ENCODE peak calls at places on chromosomes 2 and 18, in ten cellular contexts. A is cardiac muscle cell; L is body of pancreas; E is fibroblast of lung; H is CD8-positive, alpha-beta T cell; R is Peyer's patch; X is cardiac fibroblast; I is PC-9; G is right lobe of liver; P is BE2C. C is an unnamed sample.

GRCh38 chr2:238614376-238614775 is 187.6 kb downstream of the ASB1 start:
- DNase-seq in A (no peak), E (no peak), X (no peak), L (no peak), R (no peak), P (no peak), G (no peak), I (no peak), H (no peak), C (no peak)

GRCh38 chr2:11630855-11631254 is 39.1 kb downstream of the NTSR2 start:
- DNase-seq in P (no peak), X (no peak), I (peak), L (no peak), A (no peak), H (no peak), E (no peak), G (no peak), R (no peak), C (no peak)

GRCh38 chr2:23065936-23066335 is 319.0 kb upstream of the KLHL29 start:
- DNase-seq in E (no peak), H (no peak), R (no peak), G (no peak), L (no peak), X (no peak), I (no peak), P (no peak), A (no peak), C (no peak)

GRCh38 chr2:45134726-45135125 is 125.5 kb upstream of the SIX2 start:
- DNase-seq in H (no peak), I (no peak), G (no peak), A (no peak), E (peak), R (no peak), L (peak), X (peak), P (no peak), C (peak)

GRCh38 chr2:177758591-177759371 is 313.8 kb downstream of the PDE11A start:
- DNase-seq in P (peak), E (peak), R (no peak), G (no peak), I (no peak), A (peak), L (peak), X (peak), H (no peak), C (peak)

GRCh38 chr2:224159345-224159928 is 120.4 kb upstream of the SERPINE2 start:
- DNase-seq in A (no peak), I (no peak), E (no peak), X (no peak), P (no peak), R (no peak), G (no peak), H (no peak), L (no peak), C (no peak)

GRCh38 chr2:120013569-120014223 is 819 bp downstream of the EPB41L5 start:
- DNase-seq in R (no peak), A (peak), E (no peak), X (peak), G (no peak), H (peak), L (peak), P (peak), I (peak), C (no peak)

GRCh38 chr2:99936065-99936464 is 206.3 kb downstream of the AFF3 start:
- DNase-seq in A (no peak), H (no peak), G (no peak), I (no peak), X (no peak), R (no peak), P (no peak), L (no peak), E (no peak), C (no peak)

GRCh38 chr2:211132586-211132985 is 576.2 kb downstream of the CPS1 start:
- DNase-seq in I (no peak), X (peak), A (no peak), G (no peak), P (no peak), H (no peak), E (no peak), L (no peak), R (no peak), C (peak)

GRCh38 chr2:38474058-38474457 is 97.0 kb upstream of the ATL2 start:
- DNase-seq in I (no peak), A (no peak), R (no peak), P (no peak), G (no peak), L (no peak), E (no peak), H (no peak), X (peak), C (no peak)

GRCh38 chr2:184814428-184814827 is 216.1 kb downstream of the ZNF804A start:
- DNase-seq in G (no peak), A (peak), P (no peak), H (no peak), I (no peak), E (no peak), R (no peak), X (no peak), L (no peak), C (no peak)

GRCh38 chr2:119864318-119864717 is 104.6 kb downstream of the PTPN4 start:
- DNase-seq in R (no peak), X (no peak), G (no peak), H (no peak), I (no peak), L (no peak), E (no peak), A (no peak), P (no peak), C (no peak)

GRCh38 chr2:100976061-100976460 is 26.0 kb upstream of the RPL31 start:
- DNase-seq in A (no peak), X (no peak), L (no peak), E (no peak), P (no peak), G (no peak), H (no peak), R (no peak), I (no peak), C (no peak)

GRCh38 chr2:69173706-69174105 is 160.7 kb downstream of the ANTXR1 start:
- DNase-seq in G (no peak), R (no peak), L (no peak), I (no peak), X (peak), P (no peak), E (no peak), A (no peak), H (no peak), C (no peak)

GRCh38 chr2:137050949-137051348 is 285.6 kb downstream of the THSD7B start:
- DNase-seq in P (no peak), X (peak), E (no peak), L (no peak), H (no peak), I (no peak), A (peak), G (no peak), R (no peak), C (peak)
- TF ChIP-seq CTCF in P (no peak), X (peak), E (no peak), L (no peak), H (no peak), I (peak), A (no peak), G (peak), R (no peak), C (no peak)

DNA sequence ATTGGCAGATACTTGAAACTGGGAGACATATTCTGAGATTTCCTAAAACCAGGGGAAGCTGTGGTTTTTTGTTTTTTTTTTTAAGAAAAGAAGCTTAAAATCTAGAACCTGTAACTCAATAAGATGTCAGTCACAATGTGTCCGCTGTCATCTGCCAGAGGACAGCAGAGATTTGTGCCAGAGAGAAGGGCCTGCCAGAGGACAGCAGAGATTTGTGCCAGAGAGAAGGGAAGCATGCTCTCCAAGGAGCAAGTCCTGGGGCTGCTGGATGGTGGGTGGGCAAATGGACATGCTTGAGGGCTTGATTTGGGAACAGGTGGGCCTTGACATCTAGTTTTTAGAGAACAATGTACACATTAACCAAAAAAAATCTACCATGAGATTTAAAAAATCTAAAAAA is 77.9 kb downstream of the CCDC93 start:
- DNase-seq in L (no peak), A (no peak), I (no peak), R (no peak), E (no peak), G (no peak), P (no peak), X (no peak), H (no peak), C (no peak)
- H3K4me3 ChIP-seq in L (no peak), A (no peak), I (no peak), R (no peak), E (no peak), G (no peak), P (no peak), X (no peak), H (no peak), C (no peak)

DNA sequence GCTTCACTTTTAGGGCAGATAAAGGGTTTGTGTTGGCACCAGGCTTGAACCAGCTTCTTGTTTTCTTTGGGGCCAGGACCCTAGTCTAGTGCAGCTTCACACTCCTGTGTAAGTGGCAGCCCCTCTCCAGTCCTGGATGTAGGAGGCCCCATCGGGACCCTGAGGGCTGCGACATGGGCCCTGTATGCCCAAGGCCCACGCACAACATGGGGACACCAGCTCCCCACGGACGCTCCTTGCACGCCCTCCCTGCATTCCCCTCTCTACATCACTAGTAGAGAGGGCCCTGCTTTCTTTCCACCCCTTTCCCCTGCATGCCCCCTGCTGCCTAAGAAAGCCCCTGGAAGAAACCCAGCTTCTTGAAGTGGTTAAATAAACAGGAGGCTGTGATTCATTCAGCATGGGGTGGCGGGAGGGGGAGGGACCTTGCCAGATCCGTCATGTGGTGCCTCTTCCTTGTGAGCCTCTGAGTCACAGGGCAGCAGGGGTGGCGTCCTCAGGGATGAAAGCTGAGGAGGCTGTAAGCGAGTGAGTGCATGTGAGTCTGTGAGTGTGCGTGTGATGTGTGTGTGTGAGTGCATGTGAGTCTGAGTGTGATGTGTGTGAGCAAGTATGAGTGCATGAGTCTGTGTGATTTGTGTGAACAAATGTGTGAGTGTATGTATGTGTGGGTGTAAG is 42.5 kb downstream of the COPS8 start:
- DNase-seq in A (no peak), X (peak), I (peak), L (peak), P (peak), R (peak), E (peak), G (no peak), H (no peak), C (peak)
- TF ChIP-seq CTCF in A (peak), X (peak), I (no peak), L (no peak), P (no peak), R (no peak), E (peak), G (no peak), H (no peak), C (peak)

DNA sequence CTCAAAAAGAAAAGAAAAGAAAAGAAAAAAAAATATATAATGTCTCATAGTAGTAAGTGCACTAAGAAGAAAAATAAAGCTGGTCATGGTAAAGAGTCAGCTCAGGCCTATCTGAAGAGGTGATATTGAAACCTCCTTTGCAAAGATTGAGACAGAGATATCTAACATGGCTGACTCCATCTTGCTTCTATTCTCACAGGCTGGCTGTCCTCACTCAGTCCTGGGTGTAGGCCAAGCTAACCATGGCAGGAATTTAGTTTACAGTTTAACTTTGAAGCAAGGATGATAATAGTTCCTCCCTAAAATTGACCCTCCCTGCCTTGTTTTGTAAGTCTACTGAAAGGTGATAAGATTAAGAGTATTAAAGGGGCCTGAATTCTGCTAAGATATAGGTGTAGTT is 195.5 kb upstream of the SESTD1 start:
- DNase-seq in I (peak), H (no peak), P (no peak), G (no peak), R (no peak), E (no peak), X (no peak), L (no peak), A (no peak), C (no peak)
- H3K4me3 ChIP-seq in I (no peak), H (no peak), P (no peak), G (no peak), R (no peak), E (no peak), X (no peak), L (no peak), A (no peak), C (no peak)

GRCh38 chr18:26088482-26088881 is 1.9 kb downstream of the SS18 start:
- DNase-seq in H (no peak), I (no peak), G (no peak), E (peak), L (no peak), P (no peak), X (peak), R (no peak), A (no peak), C (peak)

GRCh38 chr18:26086959-26087358 is 3.5 kb downstream of the SS18 start:
- DNase-seq in E (no peak), L (no peak), R (no peak), A (no peak), P (no peak), G (no peak), X (no peak), I (no peak), H (no peak), C (no peak)

GRCh38 chr18:26089247-26090129 is 925 bp downstream of the SS18 start:
- DNase-seq in E (peak), X (peak), A (peak), P (peak), L (peak), H (no peak), G (peak), I (no peak), R (no peak), C (peak)

GRCh38 chr18:26091047-26091630 is 726 bp upstream of the SS18 start:
- DNase-seq in R (no peak), G (peak), I (peak), A (no peak), L (peak), H (no peak), E (no peak), X (no peak), P (no peak), C (no peak)

GRCh38 chr18:26090130-26091046 is at the start of gene SS18:
- DNase-seq in I (peak), R (peak), E (peak), H (peak), X (peak), L (peak), A (peak), G (peak), P (peak), C (peak)
- TF ChIP-seq CTCF in I (no peak), R (no peak), E (no peak), H (no peak), X (no peak), L (peak), A (no peak), G (no peak), P (no peak), C (no peak)

DNA sequence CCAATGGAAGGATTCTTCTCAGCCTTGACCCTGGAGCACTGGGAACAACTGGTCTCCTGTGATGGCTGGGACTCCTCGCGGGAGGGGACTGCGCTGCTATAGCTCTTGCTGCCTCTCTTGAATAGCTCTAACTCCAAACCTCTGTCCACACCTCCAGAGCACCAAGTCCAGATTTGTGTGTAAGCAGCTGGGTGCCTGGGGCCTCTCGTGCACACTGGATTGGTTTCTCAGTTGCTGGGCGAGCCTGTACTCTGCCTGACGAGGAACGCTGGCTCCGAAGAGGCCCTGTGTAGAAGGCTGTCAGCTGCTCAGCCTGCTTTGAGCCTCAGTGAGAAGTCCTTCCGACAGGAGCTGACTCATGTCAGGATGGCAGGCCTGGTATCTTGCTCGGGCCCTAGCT is 28.8 kb downstream of the LIPG start:
- DNase-seq in X (no peak), E (no peak), P (no peak), G (no peak), A (no peak), L (no peak), I (no peak), H (no peak), R (peak), C (no peak)
- H3K4me3 ChIP-seq in X (no peak), E (no peak), P (no peak), G (no peak), A (no peak), L (no peak), I (no peak), H (no peak), R (no peak), C (no peak)

DNA sequence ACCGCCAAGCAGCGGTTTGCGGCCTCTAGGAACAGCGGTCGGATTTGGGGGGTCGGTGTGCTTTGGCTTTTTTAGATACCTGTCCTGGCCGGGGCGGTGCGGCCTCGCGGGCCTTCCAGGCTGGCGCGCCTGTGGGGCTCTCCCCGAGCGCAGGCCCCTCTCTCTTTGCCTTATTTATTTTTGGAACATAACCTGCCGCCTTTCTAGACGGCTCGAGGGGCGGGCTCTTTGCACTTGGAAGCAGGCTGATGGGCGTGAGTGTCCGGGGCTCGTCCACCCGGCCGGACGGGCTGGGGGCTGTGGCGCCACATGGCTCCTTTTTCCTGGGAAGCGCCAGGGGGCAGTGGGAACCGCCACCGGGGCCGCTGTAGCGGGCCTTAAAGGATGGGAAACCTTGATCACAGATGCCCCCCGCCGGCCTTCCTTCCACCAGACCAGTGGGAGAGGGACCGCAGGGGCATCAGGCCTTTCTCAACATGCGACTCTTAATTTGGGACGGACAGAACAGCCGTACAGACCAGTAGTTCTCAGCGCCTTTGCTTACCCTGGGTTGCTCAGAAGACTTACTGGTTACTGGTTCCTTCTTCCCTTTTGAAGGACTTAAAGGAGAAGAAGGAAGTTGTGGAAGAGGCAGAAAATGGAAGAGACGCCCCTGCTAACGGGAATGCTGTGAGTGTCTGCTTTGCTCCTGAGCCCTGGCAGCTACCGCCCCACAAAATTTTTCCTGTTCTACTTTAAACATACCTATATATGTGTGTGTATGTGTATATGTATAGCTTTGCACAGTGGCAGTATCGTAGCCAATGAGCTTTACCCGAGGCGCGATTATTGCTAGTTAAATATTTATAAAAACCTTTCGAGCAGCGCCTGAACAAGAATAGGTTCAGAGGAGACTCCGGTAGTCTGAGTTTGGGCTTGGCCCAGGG is 2.7 kb downstream of the PTMA start:
- DNase-seq in E (peak), H (peak), P (peak), R (peak), A (peak), L (no peak), G (no peak), X (peak), I (no peak), C (peak)
- TF ChIP-seq CTCF in E (no peak), H (no peak), P (peak), R (no peak), A (peak), L (no peak), G (no peak), X (peak), I (no peak), C (peak)

GRCh38 chr2:19863303-19864041 is 38.3 kb downstream of the TTC32 start:
- DNase-seq in A (peak), R (peak), E (peak), L (peak), G (peak), I (no peak), X (peak), H (peak), P (peak), C (peak)
- H3K4me3 ChIP-seq in A (no peak), R (peak), E (no peak), L (no peak), G (peak), I (no peak), X (no peak), H (peak), P (peak), C (peak)

C was measured in choroid plexus epithelial cell.